ENCODE peak calls at places on chromosomes 2 and 18, in four cellular contexts. V is GM23338; L is mesendoderm; N is activated T-helper 9 cell treated with anti-CD3 and anti-CD28 coated beads, Interleukin-2, amount 50 U/mL, for 16 hours. O is an unnamed sample.

GRCh38 chr2:107936427-107937359 is 49.6 kb upstream of the SLC5A7 start:
- DNase-seq in V (peak), L (peak), N (no peak), O (no peak)

GRCh38 chr2:193695367-193695766 is 1500.6 kb upstream of the TMEFF2 start:
- DNase-seq in V (peak), L (peak), N (no peak), O (peak)

GRCh38 chr18:31042391-31043181 is at the start of gene DSC3:
- DNase-seq in V (peak), L (peak), N (no peak), O (peak)

GRCh38 chr2:109636290-109636675 is 22.1 kb downstream of the SOWAHC start:
- DNase-seq in V (no peak), L (no peak), N (no peak), O (no peak)

GRCh38 chr18:26436176-26437031 is 111.9 kb downstream of the KCTD1 start:
- DNase-seq in V (no peak), L (peak), N (no peak), O (no peak)

GRCh38 chr18:48488388-48488850 is 50.4 kb upstream of the CTIF start:
- DNase-seq in V (peak), L (peak), N (no peak), O (no peak)

GRCh38 chr2:177169810-177170514 is 42.6 kb upstream of the HNRNPA3 start:
- DNase-seq in V (no peak), L (no peak), N (no peak), O (peak)

GRCh38 chr2:141560723-141561122 is 570.1 kb downstream of the LRP1B start:
- DNase-seq in V (no peak), L (no peak), N (no peak), O (no peak)

GRCh38 chr2:48952071-48952604 is 196.6 kb upstream of the LHCGR start:
- DNase-seq in V (no peak), L (peak), N (no peak), O (no peak)

O was measured in GM13977.